ENCODE peak calls at places on chromosomes 5 and 9, in five cellular contexts. R is stomach, J is NT2/D1, K is WERI-Rb-1, E is uterus. H is an unnamed sample. For H3K9me3, the result is how much of the 10 kb centered on the place peaks cover.

GRCh38 chr9:96176901-96177718 is 124.9 kb downstream of the HSD17B3 start:
- DNase-seq in J (no peak), R (peak), E (no peak), K (peak), H (no peak)

GRCh38 chr9:113484258-113484730 is 20.8 kb downstream of the RGS3 start:
- DNase-seq in R (peak), K (no peak), E (peak), J (no peak), H (peak)

GRCh38 chr9:79116064-79116463 is 455.7 kb upstream of the TLE4 start:
- DNase-seq in J (no peak), E (no peak), K (no peak), R (no peak), H (no peak)

GRCh38 chr9:122386316-122386872 is 15.6 kb downstream of the PTGS1 start:
- DNase-seq in E (no peak), R (no peak), J (no peak), K (no peak), H (peak)

GRCh38 chr9:123542435-123543225 is 186.6 kb downstream of the CRB2 start:
- DNase-seq in K (no peak), E (no peak), R (no peak), J (no peak), H (no peak)

GRCh38 chr9:129383005-129383414 is 204.9 kb upstream of the IER5L start:
- DNase-seq in K (peak), R (peak), E (no peak), J (no peak), H (no peak)

GRCh38 chr9:134834217-134834956 is 46.2 kb upstream of the FCN2 start:
- DNase-seq in E (no peak), J (no peak), K (no peak), R (no peak), H (no peak)

GRCh38 chr9:127128341-127129072 is 6.1 kb upstream of the ANGPTL2 start:
- DNase-seq in E (no peak), J (no peak), K (no peak), R (no peak), H (peak)

GRCh38 chr9:135343733-135344522 is 135.7 kb upstream of the PPP1R26 start:
- DNase-seq in E (peak), J (peak), R (peak), K (peak), H (peak)

GRCh38 chr5:91382530-91383026 is 539 bp downstream of the ARRDC3 start:
- DNase-seq in E (peak), R (peak), J (no peak), K (peak), H (peak)

GRCh38 chr5:75348241-75348640 is 11.2 kb downstream of the HMGCR start:
- DNase-seq in E (no peak), R (no peak), K (no peak), J (no peak), H (no peak)

GRCh38 chr5:173581408-173582197 is 34.8 kb downstream of the BOD1 start:
- DNase-seq in E (no peak), R (peak), K (peak), J (no peak), H (peak)

GRCh38 chr9:115593587-115594091 is 475.7 kb upstream of the TNC start:
- DNase-seq in E (peak), J (peak), R (no peak), K (peak), H (no peak)

GRCh38 chr9:121394292-121394691 is 24.2 kb upstream of the STOM start:
- DNase-seq in R (no peak), J (no peak), K (no peak), E (no peak), H (no peak)

GRCh38 chr9:27154923-27155322 is 45.9 kb downstream of the TEK start:
- DNase-seq in J (no peak), E (no peak), R (no peak), K (no peak), H (no peak)

GRCh38 chr9:110072597-110073355 is 135.2 kb downstream of the C9orf152 start:
- DNase-seq in E (no peak), R (no peak), J (no peak), K (no peak), H (no peak)

GRCh38 chr9:24614070-24614469 is 68.4 kb upstream of the IZUMO3 start:
- DNase-seq in J (peak), R (no peak), E (no peak), K (no peak), H (no peak)

GRCh38 chr9:137421838-137422667 is 909 bp downstream of the EXD3 start:
- DNase-seq in R (no peak), K (no peak), J (no peak), E (no peak), H (no peak)

GRCh38 chr9:116549061-116549664 is 137.9 kb upstream of the TRIM32 start:
- DNase-seq in K (no peak), E (peak), R (peak), J (no peak), H (peak)

GRCh38 chr9:21964925-21965385 is 29.2 kb downstream of the CDKN2A start:
- DNase-seq in R (peak), J (no peak), E (no peak), K (no peak), H (peak)

GRCh38 chr5:14672508-14673394 is 8.2 kb downstream of the OTULIN start:
- DNase-seq in J (no peak), R (no peak), K (no peak), E (no peak), H (no peak)

GRCh38 chr9:27107241-27107640 is 1.8 kb upstream of the TEK start:
- DNase-seq in E (no peak), J (no peak), K (no peak), R (no peak), H (no peak)

GRCh38 chr9:128420651-128421473 is at the start of gene CERCAM:
- DNase-seq in J (no peak), E (peak), R (peak), K (peak), H (peak)

GRCh38 chr5:176743136-176743827 is 67.1 kb upstream of the UNC5A start:
- DNase-seq in K (peak), E (no peak), R (no peak), J (no peak), H (no peak)

GRCh38 chr9:130366888-130367550 is 77.7 kb upstream of the ASS1 start:
- DNase-seq in J (no peak), E (no peak), R (no peak), K (no peak), H (no peak)

GRCh38 chr5:33888582-33888981 is 3.2 kb downstream of the ADAMTS12 start:
- DNase-seq in K (no peak), J (no peak), E (no peak), R (no peak), H (no peak)

GRCh38 chr5:76292923-76293322 is 110.2 kb upstream of the IQGAP2 start:
- DNase-seq in J (no peak), K (no peak), E (no peak), R (no peak), H (no peak)

GRCh38 chr5:160272041-160272663 is 40.2 kb downstream of the CCNJL start:
- DNase-seq in R (no peak), E (no peak), K (no peak), J (no peak), H (no peak)

GRCh38 chr9:98097836-98098235 is 21.2 kb downstream of the TRIM14 start:
- DNase-seq in K (no peak), J (no peak), E (no peak), R (no peak), H (no peak)

GRCh38 chr9:134456740-134457315 is 130.6 kb downstream of the RXRA start:
- DNase-seq in J (no peak), K (no peak), E (no peak), R (no peak), H (no peak)

GRCh38 chr9:121424024-121424432 is 54.0 kb upstream of the STOM start:
- DNase-seq in R (no peak), E (no peak), J (no peak), K (no peak), H (no peak)

GRCh38 chr9:91935066-91935729 is 14.8 kb downstream of the ROR2 start:
- DNase-seq in K (no peak), E (peak), R (peak), J (no peak), H (no peak)

DNA sequence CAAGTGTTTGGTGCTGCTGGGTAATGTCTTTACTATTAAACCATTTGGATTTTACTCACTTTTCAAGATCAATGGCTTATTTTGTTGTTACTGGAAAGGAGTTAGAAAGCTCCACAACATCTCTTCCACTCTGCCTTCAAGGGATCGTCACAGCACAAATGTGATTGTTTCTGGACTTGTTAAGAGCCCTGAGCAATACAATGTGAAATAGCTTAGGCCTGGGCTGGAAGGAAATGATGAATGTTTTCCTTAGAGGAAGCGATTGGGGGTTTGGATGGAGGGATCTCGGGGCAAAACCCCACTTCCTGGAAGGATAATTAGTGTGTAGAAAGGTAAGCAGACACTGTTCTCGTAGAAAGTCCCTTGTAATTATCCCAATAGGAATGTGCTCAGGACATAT is 59.3 kb upstream of the MYO10 start:
- DNase-seq in J (no peak), R (no peak), E (no peak), K (no peak), H (no peak)
- H3K4me3 ChIP-seq in J (no peak), R (no peak), E (no peak), K (no peak), H (no peak)

DNA sequence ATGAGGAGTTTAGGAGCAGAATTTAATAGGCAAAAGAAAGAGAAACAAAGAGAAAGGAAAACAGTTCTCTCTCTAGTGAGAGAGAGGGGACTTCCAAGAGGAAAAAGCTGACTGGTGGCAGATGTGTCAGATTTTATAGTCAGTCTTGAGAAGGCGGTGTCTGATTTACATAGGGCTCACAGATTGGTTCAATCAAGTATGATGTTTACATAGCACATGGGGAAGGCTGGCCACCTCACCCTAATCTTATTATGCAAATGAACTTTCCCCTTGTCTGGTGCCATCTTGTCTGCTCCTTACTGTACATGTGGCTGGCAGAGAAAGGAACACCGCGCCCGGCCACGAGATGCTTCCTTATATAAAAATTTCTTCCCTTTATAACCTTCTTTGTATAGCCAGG is 24.7 kb downstream of the UNC13B start:
- DNase-seq in K (no peak), R (no peak), E (no peak), J (no peak), H (peak)
- H3K9me3 ChIP-seq in K (under half), R (under half), E (under half), J (half or more), H (under half)

GRCh38 chr9:105670775-105671174 is 8.5 kb downstream of the TAL2 start:
- DNase-seq in J (no peak), R (no peak), K (no peak), E (no peak), H (no peak)

GRCh38 chr9:105672711-105673234 is 10.5 kb downstream of the TAL2 start:
- DNase-seq in R (no peak), E (no peak), K (no peak), J (no peak), H (no peak)

GRCh38 chr9:105673850-105674387 is 11.7 kb downstream of the TAL2 start:
- DNase-seq in R (no peak), J (no peak), E (no peak), K (no peak), H (no peak)

GRCh38 chr9:105667867-105668266 is 5.6 kb downstream of the TAL2 start:
- DNase-seq in R (no peak), E (no peak), K (no peak), J (no peak), H (no peak)

DNA sequence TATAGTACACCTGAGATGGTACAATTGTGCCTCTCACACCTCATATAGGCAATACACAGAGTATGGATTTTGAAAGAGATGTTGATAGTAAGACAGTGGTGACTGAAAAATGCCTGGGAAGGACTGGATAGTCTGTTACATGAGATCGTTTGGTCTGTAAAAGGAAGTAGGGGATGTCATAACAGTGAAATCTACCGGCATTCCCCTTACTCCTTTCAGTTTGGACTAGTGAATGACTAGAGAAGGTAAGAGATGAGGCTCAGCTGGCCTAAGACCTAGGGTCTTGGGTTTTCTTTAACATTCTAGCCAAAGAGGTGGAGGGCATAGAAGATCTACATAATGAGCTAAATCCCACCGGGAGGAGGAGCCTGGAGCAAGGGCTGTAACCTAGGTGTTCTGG is 8.1 kb downstream of the TAL2 start:
- DNase-seq in K (no peak), J (no peak), R (no peak), E (no peak), H (no peak)
- H3K4me3 ChIP-seq in K (no peak), J (no peak), R (no peak), E (no peak), H (no peak)

GRCh38 chr5:84260939-84261338 is 123.7 kb downstream of the EDIL3 start:
- DNase-seq in E (no peak), K (no peak), R (no peak), J (no peak), H (no peak)

GRCh38 chr5:84259221-84260045 is 125.2 kb downstream of the EDIL3 start:
- DNase-seq in E (no peak), K (no peak), R (no peak), J (no peak), H (no peak)

GRCh38 chr5:84257061-84257460 is 127.6 kb downstream of the EDIL3 start:
- DNase-seq in E (no peak), R (no peak), J (no peak), K (no peak), H (no peak)

GRCh38 chr5:84255318-84255717 is 129.4 kb downstream of the EDIL3 start:
- DNase-seq in J (no peak), K (no peak), R (no peak), E (no peak), H (no peak)

DNA sequence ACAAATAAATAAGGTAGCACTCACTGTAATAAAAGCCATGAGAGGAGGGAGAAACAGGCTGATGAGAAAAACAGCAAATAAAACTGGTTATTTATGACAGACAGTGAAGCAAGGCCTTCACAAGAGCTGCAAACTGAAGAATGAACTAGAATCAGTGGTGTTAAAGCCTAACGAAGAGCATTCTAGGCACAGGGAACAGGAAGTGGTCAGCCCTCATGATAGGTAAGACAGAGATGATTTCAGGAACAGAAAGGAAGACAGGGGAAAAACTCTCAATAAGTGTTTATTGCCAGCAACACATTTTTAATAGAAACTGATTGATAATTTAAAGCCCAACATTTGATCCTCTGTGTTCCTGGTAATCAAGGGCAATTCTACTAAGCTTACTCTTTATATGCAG is 124.5 kb downstream of the EDIL3 start:
- DNase-seq in K (no peak), R (no peak), J (no peak), E (no peak), H (no peak)
- H3K9me3 ChIP-seq in K (under half), R (under half), J (under half), E (under half), H (under half)

DNA sequence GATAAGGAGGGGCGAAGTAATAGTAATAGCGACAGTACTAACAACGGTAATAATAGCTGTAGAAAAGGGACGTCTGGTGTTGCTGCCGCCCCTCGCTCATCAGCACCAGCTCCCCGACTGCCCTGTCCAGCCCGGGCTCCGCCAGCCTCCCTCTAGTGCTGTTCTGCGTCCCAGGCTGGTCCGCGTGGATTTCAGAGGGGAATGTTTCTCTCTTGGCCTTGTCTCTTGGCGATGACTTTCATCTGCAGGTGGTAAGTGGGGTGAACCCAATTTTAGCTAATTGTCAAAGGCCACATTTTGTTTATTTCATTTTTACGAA is 592 bp downstream of the SNCAIP start:
- DNase-seq in R (no peak), K (peak), E (peak), J (no peak), H (peak)
- H3K4me3 ChIP-seq in R (peak), K (peak), E (peak), J (peak), H (peak)